ENCODE peak calls at places on chromosomes 16 and 17, in five cellular contexts. One of them, this sample, is unnamed.

GRCh38 chr17:13283606-13284005 is 265.8 kb upstream of the ELAC2 start:
- DNase-seq in fibroblast of mammary gland: no peak
- DNase-seq in transverse colon: no peak
- DNase-seq in kidney: no peak
- DNase-seq in astrocyte: no peak
- DNase-seq in this sample: no peak

GRCh38 chr17:17568772-17569195 is 22.7 kb downstream of the PEMT start:
- DNase-seq in fibroblast of mammary gland: peak
- DNase-seq in transverse colon: peak
- DNase-seq in kidney: peak
- DNase-seq in astrocyte: no peak
- DNase-seq in this sample: peak

GRCh38 chr17:30780343-30780742 is 44.1 kb downstream of the CRLF3 start:
- DNase-seq in fibroblast of mammary gland: no peak
- DNase-seq in transverse colon: no peak
- DNase-seq in kidney: no peak
- DNase-seq in astrocyte: no peak
- DNase-seq in this sample: peak

GRCh38 chr16:89146211-89147005 is 25.1 kb upstream of the CDH15 start:
- DNase-seq in fibroblast of mammary gland: no peak
- DNase-seq in transverse colon: no peak
- DNase-seq in kidney: peak
- DNase-seq in astrocyte: no peak
- DNase-seq in this sample: no peak

GRCh38 chr16:73735018-73735417 is 561.6 kb upstream of the PSMD7 start:
- DNase-seq in fibroblast of mammary gland: peak
- DNase-seq in transverse colon: no peak
- DNase-seq in kidney: no peak
- DNase-seq in astrocyte: peak
- DNase-seq in this sample: no peak

GRCh38 chr17:37488607-37489196 is 989 bp upstream of the DUSP14 start:
- DNase-seq in fibroblast of mammary gland: peak
- DNase-seq in transverse colon: peak
- DNase-seq in kidney: peak
- DNase-seq in astrocyte: peak
- DNase-seq in this sample: peak

GRCh38 chr16:67277999-67278772 is 1.1 kb upstream of the PLEKHG4 start:
- DNase-seq in fibroblast of mammary gland: peak
- DNase-seq in transverse colon: no peak
- DNase-seq in kidney: peak
- DNase-seq in astrocyte: peak
- DNase-seq in this sample: no peak

GRCh38 chr17:75525806-75526554 is 483 bp downstream of the LLGL2 start:
- DNase-seq in fibroblast of mammary gland: no peak
- DNase-seq in transverse colon: peak
- DNase-seq in kidney: no peak
- DNase-seq in astrocyte: no peak
- DNase-seq in this sample: no peak

GRCh38 chr16:56667581-56668571 is at the start of gene MT1G:
- DNase-seq in fibroblast of mammary gland: no peak
- DNase-seq in transverse colon: peak
- DNase-seq in kidney: peak
- DNase-seq in astrocyte: no peak
- DNase-seq in this sample: no peak

GRCh38 chr16:27961296-27961620 is 102.3 kb downstream of the GSG1L start:
- DNase-seq in fibroblast of mammary gland: no peak
- DNase-seq in transverse colon: no peak
- DNase-seq in kidney: no peak
- DNase-seq in astrocyte: no peak
- DNase-seq in this sample: no peak

GRCh38 chr16:27470567-27471431 is 68.8 kb downstream of the IL21R start:
- DNase-seq in fibroblast of mammary gland: peak
- DNase-seq in transverse colon: no peak
- DNase-seq in kidney: peak
- DNase-seq in astrocyte: peak
- DNase-seq in this sample: no peak

GRCh38 chr16:17070882-17071592 is 399.7 kb downstream of the XYLT1 start:
- DNase-seq in fibroblast of mammary gland: peak
- DNase-seq in transverse colon: peak
- DNase-seq in kidney: peak
- DNase-seq in astrocyte: peak
- DNase-seq in this sample: peak

GRCh38 chr17:20922128-20922670 is 120.6 kb downstream of the USP22 start:
- DNase-seq in fibroblast of mammary gland: peak
- DNase-seq in transverse colon: no peak
- DNase-seq in kidney: no peak
- DNase-seq in astrocyte: peak
- DNase-seq in this sample: no peak

GRCh38 chr16:81610144-81610842 is 165.7 kb downstream of the CMIP start:
- DNase-seq in fibroblast of mammary gland: peak
- DNase-seq in transverse colon: peak
- DNase-seq in kidney: peak
- DNase-seq in astrocyte: peak
- DNase-seq in this sample: no peak

GRCh38 chr16:66226762-66227161 is 139.7 kb upstream of the CDH5 start:
- DNase-seq in fibroblast of mammary gland: no peak
- DNase-seq in transverse colon: no peak
- DNase-seq in kidney: no peak
- DNase-seq in astrocyte: no peak
- DNase-seq in this sample: no peak

GRCh38 chr17:35082073-35082657 is 18.7 kb upstream of the RFFL start:
- DNase-seq in fibroblast of mammary gland: peak
- DNase-seq in transverse colon: no peak
- DNase-seq in kidney: no peak
- DNase-seq in astrocyte: peak
- DNase-seq in this sample: no peak

GRCh38 chr16:78524066-78524595 is 424.7 kb downstream of the WWOX start:
- DNase-seq in fibroblast of mammary gland: no peak
- DNase-seq in transverse colon: no peak
- DNase-seq in kidney: no peak
- DNase-seq in astrocyte: no peak
- DNase-seq in this sample: no peak

GRCh38 chr17:55768946-55769624 is 18.2 kb downstream of the PCTP start:
- DNase-seq in fibroblast of mammary gland: peak
- DNase-seq in transverse colon: no peak
- DNase-seq in kidney: no peak
- DNase-seq in astrocyte: no peak
- DNase-seq in this sample: no peak

GRCh38 chr17:65533855-65534457 is 27.5 kb downstream of the AXIN2 start:
- DNase-seq in fibroblast of mammary gland: no peak
- DNase-seq in transverse colon: no peak
- DNase-seq in kidney: no peak
- DNase-seq in astrocyte: no peak
- DNase-seq in this sample: no peak

GRCh38 chr16:85173981-85174751 is 61.9 kb upstream of the CIBAR2 start:
- DNase-seq in fibroblast of mammary gland: peak
- DNase-seq in transverse colon: peak
- DNase-seq in kidney: peak
- DNase-seq in astrocyte: peak
- DNase-seq in this sample: no peak

GRCh38 chr17:60134396-60135159 is 15.2 kb upstream of the CA4 start:
- DNase-seq in fibroblast of mammary gland: peak
- DNase-seq in transverse colon: no peak
- DNase-seq in kidney: peak
- DNase-seq in astrocyte: peak
- DNase-seq in this sample: no peak

GRCh38 chr17:80216473-80217456 is 3.4 kb downstream of the SGSH start:
- DNase-seq in fibroblast of mammary gland: no peak
- DNase-seq in transverse colon: no peak
- DNase-seq in kidney: peak
- DNase-seq in astrocyte: no peak
- DNase-seq in this sample: no peak

GRCh38 chr16:4081577-4082021 is 34.6 kb downstream of the ADCY9 start:
- DNase-seq in fibroblast of mammary gland: peak
- DNase-seq in transverse colon: no peak
- DNase-seq in kidney: no peak
- DNase-seq in astrocyte: no peak
- DNase-seq in this sample: no peak

GRCh38 chr16:86321491-86321890 is 188.8 kb upstream of the FOXF1 start:
- DNase-seq in fibroblast of mammary gland: no peak
- DNase-seq in transverse colon: no peak
- DNase-seq in kidney: no peak
- DNase-seq in astrocyte: no peak
- DNase-seq in this sample: no peak

DNA sequence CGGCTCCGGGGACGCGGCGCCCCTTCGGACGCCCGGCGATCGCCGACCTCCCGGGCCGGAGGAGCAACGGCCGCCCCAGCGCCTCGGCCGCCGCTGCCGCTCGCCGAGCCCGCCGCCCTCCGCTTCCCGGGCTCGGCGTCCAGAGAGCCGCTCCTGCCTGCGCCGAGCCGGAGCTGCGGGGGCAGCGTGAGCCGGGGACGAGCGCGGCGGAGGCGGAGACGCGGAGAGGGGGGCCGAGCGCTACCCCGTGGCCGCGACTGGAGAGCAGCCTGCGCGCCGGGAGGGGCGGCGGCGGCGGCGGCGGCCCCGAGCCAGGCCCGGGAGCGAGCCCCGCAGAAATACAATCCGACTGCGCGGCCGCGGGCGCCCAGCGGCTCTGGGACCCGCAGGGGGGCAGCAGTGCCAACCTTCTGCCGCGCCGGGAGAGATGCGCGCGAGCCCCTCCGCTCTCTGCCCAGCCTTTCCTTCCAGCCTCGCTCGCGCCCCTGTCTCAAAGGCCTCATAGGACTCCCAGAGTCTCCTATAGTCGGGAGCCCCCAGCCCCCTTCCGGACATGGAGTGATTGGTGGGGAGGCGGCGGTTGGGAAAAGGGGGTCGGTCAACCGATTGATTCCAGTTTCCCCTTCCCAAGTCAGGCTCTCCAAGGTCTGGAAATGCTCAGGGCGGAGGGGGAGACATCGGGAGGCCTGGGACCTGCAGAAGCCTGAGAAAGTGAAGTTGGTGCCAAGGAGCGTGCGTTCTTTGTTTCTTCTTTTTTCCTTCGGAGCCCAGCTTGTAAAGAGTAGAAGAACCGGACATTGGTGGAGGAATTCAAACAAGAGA is 1.0 kb upstream of the SDK2 start:
- DNase-seq in fibroblast of mammary gland: peak
- DNase-seq in transverse colon: peak
- DNase-seq in kidney: peak
- DNase-seq in astrocyte: peak
- DNase-seq in this sample: no peak
- TF ChIP-seq CTCF in fibroblast of mammary gland: no peak
- TF ChIP-seq CTCF in transverse colon: no peak
- TF ChIP-seq CTCF in kidney: no peak
- TF ChIP-seq CTCF in astrocyte: no peak
- TF ChIP-seq CTCF in this sample: peak

DNA sequence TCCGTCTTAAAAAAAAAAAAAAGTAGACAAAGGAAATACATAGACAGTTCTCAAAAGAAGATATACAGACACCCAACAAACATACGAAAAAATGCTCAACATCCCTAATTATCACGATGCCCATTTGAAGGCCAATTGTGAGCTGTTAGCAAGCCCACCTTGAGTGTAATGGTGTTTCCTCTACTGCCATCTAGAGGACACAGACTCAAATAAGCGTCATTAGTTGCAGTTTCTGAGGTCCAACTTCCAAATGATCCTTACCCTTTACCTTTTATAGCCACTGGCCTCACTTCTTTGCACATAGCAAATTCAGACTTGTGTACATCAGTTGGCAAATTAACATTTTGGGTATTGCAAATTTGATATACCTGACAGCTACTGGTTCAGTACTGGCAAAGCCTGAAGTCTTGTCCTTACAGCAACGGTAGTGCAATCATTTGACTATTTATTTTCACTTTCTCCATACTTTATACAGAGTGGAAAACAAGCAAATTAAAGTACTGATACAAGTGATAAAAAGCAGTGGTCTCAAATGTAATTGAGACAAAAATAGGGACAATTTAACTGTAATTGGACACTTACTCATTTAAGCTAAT is 536.3 kb upstream of the EEF2KMT start:
- DNase-seq in fibroblast of mammary gland: peak
- DNase-seq in transverse colon: no peak
- DNase-seq in kidney: no peak
- DNase-seq in astrocyte: no peak
- DNase-seq in this sample: peak
- TF ChIP-seq CTCF in fibroblast of mammary gland: peak
- TF ChIP-seq CTCF in transverse colon: peak
- TF ChIP-seq CTCF in kidney: no peak
- TF ChIP-seq CTCF in astrocyte: peak
- TF ChIP-seq CTCF in this sample: peak

GRCh38 chr16:20262248-20262647 is 65.1 kb downstream of the GP2 start:
- DNase-seq in fibroblast of mammary gland: no peak
- DNase-seq in transverse colon: no peak
- DNase-seq in kidney: no peak
- DNase-seq in astrocyte: no peak
- DNase-seq in this sample: no peak

GRCh38 chr16:20257234-20257633 is 70.1 kb downstream of the GP2 start:
- DNase-seq in fibroblast of mammary gland: no peak
- DNase-seq in transverse colon: no peak
- DNase-seq in kidney: no peak
- DNase-seq in astrocyte: no peak
- DNase-seq in this sample: no peak

GRCh38 chr16:20259549-20259948 is 67.8 kb downstream of the GP2 start:
- DNase-seq in fibroblast of mammary gland: no peak
- DNase-seq in transverse colon: no peak
- DNase-seq in kidney: no peak
- DNase-seq in astrocyte: no peak
- DNase-seq in this sample: no peak

GRCh38 chr16:20263138-20263855 is 64.0 kb downstream of the GP2 start:
- DNase-seq in fibroblast of mammary gland: no peak
- DNase-seq in transverse colon: no peak
- DNase-seq in kidney: no peak
- DNase-seq in astrocyte: no peak
- DNase-seq in this sample: no peak

DNA sequence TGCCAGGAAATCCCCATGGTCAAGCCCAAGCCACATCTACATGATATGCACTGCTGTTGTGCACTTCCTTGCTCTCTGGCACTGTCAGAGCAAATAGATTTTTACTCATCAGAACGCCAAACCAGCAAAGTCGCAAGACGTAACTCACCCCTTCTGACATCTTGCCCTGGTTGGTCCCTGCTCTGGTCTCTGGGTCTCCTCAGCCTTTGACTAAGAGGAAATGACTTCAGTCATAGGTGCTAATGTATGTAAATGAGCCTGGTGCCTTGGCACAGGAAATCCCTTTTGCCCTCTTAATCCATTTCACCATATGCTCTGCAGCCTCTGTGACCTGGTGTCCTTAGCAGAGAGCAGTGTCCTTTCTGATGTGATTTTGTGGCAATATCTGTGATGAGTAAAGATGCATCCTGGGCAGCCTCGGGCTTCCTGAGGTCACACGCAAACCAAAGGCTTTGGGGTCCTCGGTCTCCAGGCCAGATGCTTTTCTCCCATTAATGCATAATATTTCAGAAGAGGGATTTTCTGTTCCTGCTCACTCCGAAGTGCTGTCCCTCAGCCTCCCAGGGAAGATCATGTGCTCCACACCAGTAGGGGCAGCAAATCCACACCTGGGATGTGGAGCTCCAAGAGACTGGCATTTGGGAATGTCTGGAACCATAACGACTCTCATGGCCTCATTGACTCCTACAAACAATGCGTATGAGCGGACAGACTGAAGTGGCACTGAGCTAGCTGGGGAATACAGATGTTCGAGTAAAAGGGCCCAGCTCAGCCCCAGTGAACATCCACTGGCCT is 66.9 kb downstream of the GP2 start:
- DNase-seq in fibroblast of mammary gland: no peak
- DNase-seq in transverse colon: no peak
- DNase-seq in kidney: no peak
- DNase-seq in astrocyte: no peak
- DNase-seq in this sample: no peak
- TF ChIP-seq CTCF in fibroblast of mammary gland: no peak
- TF ChIP-seq CTCF in transverse colon: no peak
- TF ChIP-seq CTCF in kidney: no peak
- TF ChIP-seq CTCF in astrocyte: no peak
- TF ChIP-seq CTCF in this sample: no peak

GRCh38 chr16:70738083-70738977 is 52.5 kb upstream of the MTSS2 start:
- DNase-seq in fibroblast of mammary gland: peak
- DNase-seq in transverse colon: peak
- DNase-seq in kidney: no peak
- DNase-seq in astrocyte: no peak
- DNase-seq in this sample: peak
- TF ChIP-seq CTCF in fibroblast of mammary gland: peak
- TF ChIP-seq CTCF in transverse colon: peak
- TF ChIP-seq CTCF in kidney: peak
- TF ChIP-seq CTCF in astrocyte: peak
- TF ChIP-seq CTCF in this sample: peak